ENCODE peak calls at places on chromosomes 4 and X, in five cellular contexts. P is A549, C is HepG2, H is K562, J is GM12878. M is an unnamed sample.

GRCh38 chrX:41198410-41198809 is 113.2 kb downstream of the USP9X start:
- DNase-seq in P (no peak), C (no peak), H (no peak), J (no peak), M (no peak)

GRCh38 chr4:185318679-185319078 is 77.0 kb downstream of the LRP2BP start:
- DNase-seq in P (peak; percentile 50), C (peak; percentile 81), H (peak; percentile 82), J (no peak), M (no peak)

GRCh38 chr4:71406459-71406963 is 67.7 kb downstream of the SLC4A4 start:
- DNase-seq in P (no peak), C (no peak), H (peak; percentile 88), J (no peak), M (no peak)

GRCh38 chr4:143199503-143199902 is 14.8 kb downstream of the USP38 start:
- DNase-seq in P (no peak), C (no peak), H (no peak), J (no peak), M (no peak)

GRCh38 chr4:70601422-70602039 is 9.5 kb downstream of the AMBN start:
- DNase-seq in P (peak; percentile 82), C (peak; percentile 62), H (peak; percentile 74), J (peak; percentile 34), M (peak; percentile 73)

GRCh38 chr4:124931050-124931449 is 218.5 kb upstream of the ANKRD50 start:
- DNase-seq in P (no peak), C (no peak), H (no peak), J (no peak), M (no peak)

GRCh38 chr4:54228064-54228527 is 997 bp upstream of the PDGFRA start:
- DNase-seq in P (peak; percentile 55), C (peak; percentile 5), H (peak; percentile 32), J (no peak), M (peak; percentile 91)

GRCh38 chrX:128931071-128931470 is 592.2 kb downstream of the SMARCA1 start:
- DNase-seq in P (no peak), C (no peak), H (no peak), J (no peak), M (no peak)

GRCh38 chr4:66741081-66741480 is 804.2 kb downstream of the CENPC start:
- DNase-seq in P (no peak), C (no peak), H (no peak), J (no peak), M (no peak)

GRCh38 chr4:63757919-63758318 is 651.3 kb downstream of the TECRL start:
- DNase-seq in P (no peak), C (no peak), H (no peak), J (no peak), M (no peak)

GRCh38 chrX:135087867-135088266 is 32.5 kb downstream of the ETDB start:
- DNase-seq in P (no peak), C (no peak), H (no peak), J (no peak), M (no peak)

GRCh38 chrX:134981910-134982309 is 8.9 kb upstream of the SMIM10 start:
- DNase-seq in P (no peak), C (no peak), H (peak; percentile 75), J (no peak), M (no peak)

GRCh38 chr4:126004936-126005335 is 690.2 kb downstream of the FAT4 start:
- DNase-seq in P (no peak), C (no peak), H (no peak), J (no peak), M (no peak)

GRCh38 chrX:29826651-29827206 is 388.6 kb upstream of the MAGEB2 start:
- DNase-seq in P (no peak), C (no peak), H (no peak), J (no peak), M (no peak)

GRCh38 chr4:65508169-65508568 is 162.1 kb downstream of the EPHA5 start:
- DNase-seq in P (peak; percentile 13), C (no peak), H (no peak), J (no peak), M (no peak)

GRCh38 chr4:8320386-8320750 is 50.8 kb downstream of the HTRA3 start:
- DNase-seq in P (no peak), C (peak; percentile 18), H (peak; percentile 31), J (no peak), M (peak; percentile 56)

GRCh38 chr4:48767055-48767454 is 13.0 kb downstream of the FRYL start:
- DNase-seq in P (peak; percentile 7), C (no peak), H (peak; percentile 26), J (no peak), M (no peak)

GRCh38 chrX:24231169-24231568 is 81.6 kb downstream of the ZFX start:
- DNase-seq in P (peak; percentile 47), C (no peak), H (peak; percentile 74), J (no peak), M (no peak)

GRCh38 chr4:182604161-182604591 is 313.0 kb downstream of the DCTD start:
- DNase-seq in P (no peak), C (no peak), H (no peak), J (no peak), M (no peak)

GRCh38 chr4:99586322-99586721 is 11.7 kb downstream of the MTTP start:
- DNase-seq in P (no peak), C (no peak), H (no peak), J (no peak), M (no peak)

GRCh38 chr4:23881052-23881501 is 8.8 kb downstream of the PPARGC1A start:
- DNase-seq in P (no peak), C (peak; percentile 95), H (no peak), J (no peak), M (no peak)

DNA sequence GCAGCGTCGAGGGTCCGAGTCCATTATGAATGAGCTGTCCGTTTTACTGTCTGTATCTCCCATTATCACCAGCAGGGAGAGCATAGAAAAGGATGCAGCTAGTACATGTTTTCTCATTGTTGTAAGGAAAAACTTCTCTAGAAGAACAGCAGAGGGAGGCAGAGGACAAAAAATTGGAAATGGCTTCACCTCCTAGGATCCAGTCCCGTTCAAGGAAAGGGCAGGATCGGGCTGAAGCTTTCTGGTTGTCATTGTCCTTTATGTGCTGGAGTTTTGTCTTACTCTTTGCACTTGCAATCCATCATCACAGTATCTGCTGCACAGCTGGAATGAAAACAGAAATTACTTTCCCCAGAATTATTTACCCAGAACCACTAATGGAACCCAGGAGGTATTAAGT is 14.7 kb downstream of the NDP start:
- DNase-seq in P (peak; percentile 85), C (peak; percentile 72), H (peak; percentile 73), J (peak; percentile 13), M (no peak)
- TF ChIP-seq ESRRA in P (no peak), C (no peak), H (no peak), J (no peak), M (no peak)

GRCh38 chrX:16897445-16897844 is 27.3 kb upstream of the RBBP7 start:
- DNase-seq in P (no peak), C (no peak), H (no peak), J (no peak), M (no peak)

DNA sequence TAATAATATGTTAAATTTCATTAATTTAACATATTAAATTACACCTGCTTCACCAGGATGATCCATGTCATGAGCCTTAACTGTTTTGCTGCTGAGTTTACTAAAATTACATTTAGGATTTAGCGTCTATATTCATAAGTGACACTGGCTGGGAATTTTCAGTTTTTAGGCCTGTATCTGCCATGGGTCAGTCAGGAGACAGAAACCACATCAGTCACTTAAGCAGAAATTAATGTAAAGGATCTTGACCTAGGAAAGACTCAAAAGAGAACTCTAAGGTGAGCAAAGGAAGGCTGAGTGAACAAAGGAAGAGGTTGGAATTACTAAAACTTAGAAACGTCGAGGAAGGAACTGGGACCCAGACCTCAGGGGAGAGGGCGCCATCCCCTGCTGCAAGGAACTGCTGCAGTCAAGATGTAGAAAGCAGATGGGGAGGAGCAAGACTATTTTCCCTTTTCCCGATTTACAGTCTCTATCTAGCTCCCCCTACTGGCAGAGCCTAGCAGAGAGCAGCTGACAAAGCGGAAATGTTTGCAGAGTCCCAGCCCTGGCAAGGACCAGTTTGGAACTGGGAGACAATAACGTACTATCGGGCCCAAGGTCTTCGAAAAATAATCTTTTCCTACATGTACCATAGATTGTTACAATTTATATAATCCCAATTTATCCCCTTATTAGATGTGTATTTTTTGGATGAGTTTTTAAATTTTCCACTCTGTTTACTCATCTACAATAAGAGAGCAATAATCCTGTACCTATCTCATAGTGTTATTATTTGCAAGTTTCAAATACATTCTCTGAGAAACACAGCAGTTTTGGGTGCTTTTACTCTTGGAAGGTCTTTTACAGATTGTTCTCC is 22.6 kb upstream of the RBBP7 start:
- DNase-seq in P (peak; percentile 89), C (peak; percentile 50), H (peak; percentile 87), J (peak; percentile 25), M (peak; percentile 73)
- TF ChIP-seq ESRRA in P (no peak), C (no peak), H (no peak), J (no peak), M (no peak)

DNA sequence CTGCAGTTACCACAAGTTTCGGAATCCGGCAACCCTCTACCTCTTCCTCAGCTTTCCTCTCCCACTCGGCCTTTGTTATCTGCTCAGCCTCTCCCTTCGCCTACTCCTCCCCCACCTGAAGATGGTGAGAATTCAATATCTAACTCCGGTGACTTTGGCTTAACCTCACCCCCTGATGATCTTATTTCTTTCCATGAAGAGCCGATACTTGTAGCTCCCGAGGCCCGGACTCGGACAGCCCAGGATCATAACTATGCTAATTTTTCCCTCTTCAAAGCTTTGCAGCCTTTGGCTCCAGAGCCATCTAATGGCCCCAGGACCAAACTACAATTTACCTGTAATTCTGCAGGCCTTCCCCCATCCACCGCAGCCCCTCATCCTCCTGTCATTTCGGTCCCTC is 32.0 kb upstream of the MGST2 start:
- DNase-seq in P (peak; percentile 42), C (peak; percentile 38), H (peak; percentile 36), J (no peak), M (peak; percentile 48)
- TF ChIP-seq ESRRA in P (no peak), C (no peak), H (no peak), J (no peak), M (no peak)

DNA sequence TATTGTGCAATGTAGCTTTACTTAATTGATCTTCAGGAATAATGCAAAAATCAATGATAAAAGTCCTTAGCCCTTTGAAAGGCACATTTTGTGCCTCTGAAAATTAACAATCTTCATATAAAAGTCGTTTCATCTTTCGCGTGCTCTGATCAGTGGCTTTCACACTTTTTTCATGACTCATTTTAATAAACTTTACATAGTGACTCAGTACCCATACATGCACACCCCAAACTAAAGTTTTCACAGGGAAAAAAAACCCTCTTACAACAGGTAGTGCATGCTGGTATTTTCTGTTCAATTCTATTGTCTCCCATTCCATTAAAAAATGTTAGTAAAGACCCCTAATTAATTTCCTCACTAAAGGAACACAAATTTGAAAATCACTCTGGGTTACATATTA is 21.5 kb downstream of the RWDD4 start:
- DNase-seq in P (no peak), C (no peak), H (no peak), J (no peak), M (no peak)
- TF ChIP-seq ESRRA in P (no peak), C (no peak), H (no peak), J (no peak), M (no peak)

DNA sequence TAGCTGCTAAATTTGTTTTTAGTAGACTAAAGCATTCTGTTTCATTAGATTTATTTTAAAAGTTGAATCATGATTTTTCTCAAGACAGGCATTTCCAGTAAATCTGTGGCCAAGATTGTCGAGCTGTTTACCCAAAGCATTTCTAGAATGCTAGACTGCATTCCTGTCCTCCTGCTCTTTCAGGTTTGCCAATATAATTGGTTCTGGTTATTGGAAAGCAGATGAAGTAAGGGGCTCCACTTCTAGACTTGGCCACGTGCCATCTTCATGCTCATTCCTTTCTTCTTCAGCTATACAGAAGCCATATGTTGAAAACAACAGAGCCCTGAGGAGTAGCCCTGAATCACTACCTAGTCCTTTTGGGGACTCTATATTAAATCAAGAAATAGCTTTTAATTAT is 62.5 kb downstream of the PGRMC2 start:
- DNase-seq in P (no peak), C (no peak), H (no peak), J (no peak), M (no peak)
- TF ChIP-seq ESRRA in P (no peak), C (no peak), H (no peak), J (no peak), M (no peak)

GRCh38 chrX:154321624-154322023 is 26.0 kb downstream of the TKTL1 start:
- DNase-seq in P (peak; percentile 14), C (peak; percentile 5), H (peak; percentile 44), J (no peak), M (no peak)
- TF ChIP-seq ESRRA in P (no peak), C (no peak), H (no peak), J (no peak), M (no peak)